ENCODE peak calls at places on chromosomes 16 and 17, in seven cellular contexts. One of them, this sample, is unnamed. For H3K27me3, the result is how much of the 10 kb centered on the place peaks cover.

GRCh38 chr16:12225816-12226480 is 249.4 kb downstream of the SNX29 start:
- DNase-seq in ovary: no peak
- DNase-seq in IMR-90: peak
- DNase-seq in uterus: no peak
- DNase-seq in heart left ventricle: no peak
- DNase-seq in body of pancreas: no peak
- DNase-seq in HCT116: no peak
- DNase-seq in this sample: no peak

GRCh38 chr17:81359218-81359617 is 36.0 kb upstream of the BAHCC1 start:
- DNase-seq in ovary: no peak
- DNase-seq in IMR-90: no peak
- DNase-seq in uterus: no peak
- DNase-seq in heart left ventricle: no peak
- DNase-seq in body of pancreas: no peak
- DNase-seq in HCT116: no peak
- DNase-seq in this sample: no peak

GRCh38 chr16:52203096-52203495 is 343.8 kb downstream of the TOX3 start:
- DNase-seq in ovary: no peak
- DNase-seq in IMR-90: no peak
- DNase-seq in uterus: no peak
- DNase-seq in heart left ventricle: no peak
- DNase-seq in body of pancreas: no peak
- DNase-seq in HCT116: no peak
- DNase-seq in this sample: no peak

GRCh38 chr16:55656695-55657092 is 906 bp downstream of the SLC6A2 start:
- DNase-seq in ovary: no peak
- DNase-seq in IMR-90: no peak
- DNase-seq in uterus: no peak
- DNase-seq in heart left ventricle: no peak
- DNase-seq in body of pancreas: no peak
- DNase-seq in HCT116: no peak
- DNase-seq in this sample: no peak

GRCh38 chr16:2856061-2856670 is 1.8 kb downstream of the PRSS22 start:
- DNase-seq in ovary: no peak
- DNase-seq in IMR-90: no peak
- DNase-seq in uterus: no peak
- DNase-seq in heart left ventricle: no peak
- DNase-seq in body of pancreas: peak
- DNase-seq in HCT116: no peak
- DNase-seq in this sample: no peak

GRCh38 chr16:85664580-85665372 is 24.0 kb downstream of the GINS2 start:
- DNase-seq in ovary: no peak
- DNase-seq in IMR-90: no peak
- DNase-seq in uterus: no peak
- DNase-seq in heart left ventricle: no peak
- DNase-seq in body of pancreas: no peak
- DNase-seq in HCT116: no peak
- DNase-seq in this sample: no peak

GRCh38 chr16:27724491-27724878 is 174.5 kb downstream of the KATNIP start:
- DNase-seq in ovary: peak
- DNase-seq in IMR-90: no peak
- DNase-seq in uterus: no peak
- DNase-seq in heart left ventricle: no peak
- DNase-seq in body of pancreas: peak
- DNase-seq in HCT116: no peak
- DNase-seq in this sample: peak

GRCh38 chr16:46973457-46974324 is at the start of gene DNAJA2:
- DNase-seq in ovary: peak
- DNase-seq in IMR-90: peak
- DNase-seq in uterus: peak
- DNase-seq in heart left ventricle: peak
- DNase-seq in body of pancreas: peak
- DNase-seq in HCT116: peak
- DNase-seq in this sample: peak

GRCh38 chr16:21950782-21951521 is 2.2 kb upstream of the UQCRC2 start:
- DNase-seq in ovary: no peak
- DNase-seq in IMR-90: peak
- DNase-seq in uterus: no peak
- DNase-seq in heart left ventricle: no peak
- DNase-seq in body of pancreas: no peak
- DNase-seq in HCT116: peak
- DNase-seq in this sample: no peak

GRCh38 chr16:61858996-61859395 is 177.2 kb downstream of the CDH8 start:
- DNase-seq in ovary: no peak
- DNase-seq in IMR-90: no peak
- DNase-seq in uterus: no peak
- DNase-seq in heart left ventricle: no peak
- DNase-seq in body of pancreas: no peak
- DNase-seq in HCT116: no peak
- DNase-seq in this sample: no peak

GRCh38 chr16:27267037-27267677 is 1.4 kb downstream of the NSMCE1 start:
- DNase-seq in ovary: no peak
- DNase-seq in IMR-90: no peak
- DNase-seq in uterus: no peak
- DNase-seq in heart left ventricle: no peak
- DNase-seq in body of pancreas: no peak
- DNase-seq in HCT116: no peak
- DNase-seq in this sample: no peak

GRCh38 chr17:50830298-50830697 is 5.1 kb upstream of the WFIKKN2 start:
- DNase-seq in ovary: no peak
- DNase-seq in IMR-90: no peak
- DNase-seq in uterus: no peak
- DNase-seq in heart left ventricle: no peak
- DNase-seq in body of pancreas: peak
- DNase-seq in HCT116: no peak
- DNase-seq in this sample: no peak

GRCh38 chr16:72637306-72637705 is 410.6 kb downstream of the ZFHX3 start:
- DNase-seq in ovary: no peak
- DNase-seq in IMR-90: peak
- DNase-seq in uterus: no peak
- DNase-seq in heart left ventricle: no peak
- DNase-seq in body of pancreas: no peak
- DNase-seq in HCT116: no peak
- DNase-seq in this sample: no peak

GRCh38 chr16:27475561-27475960 is 73.6 kb downstream of the IL21R start:
- DNase-seq in ovary: no peak
- DNase-seq in IMR-90: peak
- DNase-seq in uterus: no peak
- DNase-seq in heart left ventricle: no peak
- DNase-seq in body of pancreas: no peak
- DNase-seq in HCT116: no peak
- DNase-seq in this sample: no peak

GRCh38 chr16:19859603-19860002 is 25.0 kb downstream of the GPRC5B start:
- DNase-seq in ovary: no peak
- DNase-seq in IMR-90: no peak
- DNase-seq in uterus: no peak
- DNase-seq in heart left ventricle: no peak
- DNase-seq in body of pancreas: no peak
- DNase-seq in HCT116: no peak
- DNase-seq in this sample: no peak

GRCh38 chr17:8117367-8117979 is 841 bp downstream of the ALOXE3 start:
- DNase-seq in ovary: peak
- DNase-seq in IMR-90: no peak
- DNase-seq in uterus: no peak
- DNase-seq in heart left ventricle: no peak
- DNase-seq in body of pancreas: no peak
- DNase-seq in HCT116: no peak
- DNase-seq in this sample: no peak
- H3K27me3 ChIP-seq in ovary: under half
- H3K27me3 ChIP-seq in IMR-90: under half
- H3K27me3 ChIP-seq in uterus: under half
- H3K27me3 ChIP-seq in heart left ventricle: under half
- H3K27me3 ChIP-seq in body of pancreas: under half
- H3K27me3 ChIP-seq in HCT116: under half
- H3K27me3 ChIP-seq in this sample: under half

GRCh38 chr17:78278139-78278741 is 46.8 kb downstream of the TMEM235 start:
- DNase-seq in ovary: no peak
- DNase-seq in IMR-90: no peak
- DNase-seq in uterus: no peak
- DNase-seq in heart left ventricle: no peak
- DNase-seq in body of pancreas: no peak
- DNase-seq in HCT116: no peak
- DNase-seq in this sample: no peak

GRCh38 chr17:78273813-78274212 is 42.4 kb downstream of the TMEM235 start:
- DNase-seq in ovary: no peak
- DNase-seq in IMR-90: no peak
- DNase-seq in uterus: no peak
- DNase-seq in heart left ventricle: no peak
- DNase-seq in body of pancreas: no peak
- DNase-seq in HCT116: no peak
- DNase-seq in this sample: no peak

GRCh38 chr17:78276098-78276497 is 44.7 kb downstream of the TMEM235 start:
- DNase-seq in ovary: no peak
- DNase-seq in IMR-90: no peak
- DNase-seq in uterus: no peak
- DNase-seq in heart left ventricle: no peak
- DNase-seq in body of pancreas: no peak
- DNase-seq in HCT116: no peak
- DNase-seq in this sample: no peak

GRCh38 chr17:78275355-78275754 is 43.9 kb downstream of the TMEM235 start:
- DNase-seq in ovary: no peak
- DNase-seq in IMR-90: no peak
- DNase-seq in uterus: no peak
- DNase-seq in heart left ventricle: no peak
- DNase-seq in body of pancreas: no peak
- DNase-seq in HCT116: no peak
- DNase-seq in this sample: no peak

DNA sequence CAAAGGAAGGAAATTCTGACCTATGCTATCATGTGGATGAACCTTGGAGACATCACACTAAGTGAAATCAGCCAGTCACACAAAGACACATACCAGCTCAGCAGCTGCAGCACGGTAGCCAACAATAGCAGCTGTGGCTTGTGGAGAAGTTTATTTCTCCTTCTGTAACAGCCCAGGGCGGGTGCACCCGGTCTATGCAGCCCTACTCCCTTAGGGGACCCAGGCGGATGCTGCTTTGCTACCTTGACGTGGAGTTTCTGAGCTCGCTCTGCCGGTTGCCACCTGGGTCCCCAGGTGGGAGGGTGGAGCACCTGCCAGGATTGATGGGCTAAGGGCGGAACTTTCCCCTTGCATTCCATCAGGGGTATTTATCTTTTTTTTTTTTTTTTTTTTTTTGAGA is 45.1 kb downstream of the TMEM235 start:
- DNase-seq in ovary: no peak
- DNase-seq in IMR-90: no peak
- DNase-seq in uterus: no peak
- DNase-seq in heart left ventricle: no peak
- DNase-seq in body of pancreas: no peak
- DNase-seq in HCT116: no peak
- DNase-seq in this sample: no peak
- TF ChIP-seq POLR2A in ovary: no peak
- TF ChIP-seq POLR2A in IMR-90: no peak
- TF ChIP-seq POLR2A in uterus: no peak
- TF ChIP-seq POLR2A in heart left ventricle: no peak
- TF ChIP-seq POLR2A in body of pancreas: no peak
- TF ChIP-seq POLR2A in HCT116: no peak
- TF ChIP-seq POLR2A in this sample: no peak

GRCh38 chr17:47253541-47254402 is at the start of gene ITGB3:
- DNase-seq in ovary: peak
- DNase-seq in IMR-90: peak
- DNase-seq in uterus: peak
- DNase-seq in heart left ventricle: peak
- DNase-seq in body of pancreas: peak
- DNase-seq in HCT116: peak
- DNase-seq in this sample: peak
- H3K4me3 ChIP-seq in ovary: peak
- H3K4me3 ChIP-seq in IMR-90: peak
- H3K4me3 ChIP-seq in uterus: peak
- H3K4me3 ChIP-seq in heart left ventricle: peak
- H3K4me3 ChIP-seq in body of pancreas: peak
- H3K4me3 ChIP-seq in HCT116: peak
- H3K4me3 ChIP-seq in this sample: peak

GRCh38 chr16:73878616-73879015 is 418.0 kb upstream of the PSMD7 start:
- DNase-seq in ovary: no peak
- DNase-seq in IMR-90: peak
- DNase-seq in uterus: no peak
- DNase-seq in heart left ventricle: no peak
- DNase-seq in body of pancreas: no peak
- DNase-seq in HCT116: peak
- DNase-seq in this sample: peak

GRCh38 chr16:73885319-73885718 is 411.3 kb upstream of the PSMD7 start:
- DNase-seq in ovary: no peak
- DNase-seq in IMR-90: no peak
- DNase-seq in uterus: no peak
- DNase-seq in heart left ventricle: no peak
- DNase-seq in body of pancreas: no peak
- DNase-seq in HCT116: no peak
- DNase-seq in this sample: no peak

GRCh38 chr16:73873643-73874042 is 423.0 kb upstream of the PSMD7 start:
- DNase-seq in ovary: no peak
- DNase-seq in IMR-90: no peak
- DNase-seq in uterus: no peak
- DNase-seq in heart left ventricle: no peak
- DNase-seq in body of pancreas: no peak
- DNase-seq in HCT116: no peak
- DNase-seq in this sample: no peak

GRCh38 chr16:73877148-73877547 is 419.5 kb upstream of the PSMD7 start:
- DNase-seq in ovary: no peak
- DNase-seq in IMR-90: no peak
- DNase-seq in uterus: no peak
- DNase-seq in heart left ventricle: no peak
- DNase-seq in body of pancreas: no peak
- DNase-seq in HCT116: no peak
- DNase-seq in this sample: no peak

GRCh38 chr16:73879621-73880020 is 417.0 kb upstream of the PSMD7 start:
- DNase-seq in ovary: no peak
- DNase-seq in IMR-90: no peak
- DNase-seq in uterus: no peak
- DNase-seq in heart left ventricle: no peak
- DNase-seq in body of pancreas: no peak
- DNase-seq in HCT116: no peak
- DNase-seq in this sample: no peak
- H3K27me3 ChIP-seq in ovary: under half
- H3K27me3 ChIP-seq in IMR-90: under half
- H3K27me3 ChIP-seq in uterus: under half
- H3K27me3 ChIP-seq in heart left ventricle: under half
- H3K27me3 ChIP-seq in body of pancreas: under half
- H3K27me3 ChIP-seq in HCT116: half or more
- H3K27me3 ChIP-seq in this sample: under half